ENCODE peak calls at places on chromosome 21, in eight cellular contexts. One of them, this sample, is unnamed.

GRCh38 chr21:46665566-46665965 is 30.1 kb downstream of the PRMT2 start:
- DNase-seq in sigmoid colon: no peak
- DNase-seq in choroid plexus epithelial cell: no peak
- DNase-seq in progenitor cell of endocrine pancreas: no peak
- DNase-seq in cardiac fibroblast: no peak
- DNase-seq in AG04450: no peak
- DNase-seq in astrocyte of the cerebellum: no peak
- DNase-seq in neural crest cell: no peak
- DNase-seq in this sample: no peak

GRCh38 chr21:22881131-22881530 is 1882.9 kb downstream of the NCAM2 start:
- DNase-seq in cardiac fibroblast: no peak
- DNase-seq in sigmoid colon: no peak
- DNase-seq in astrocyte of the cerebellum: no peak
- DNase-seq in progenitor cell of endocrine pancreas: no peak
- DNase-seq in choroid plexus epithelial cell: no peak
- DNase-seq in neural crest cell: no peak
- DNase-seq in AG04450: no peak
- DNase-seq in this sample: no peak

GRCh38 chr21:35437941-35438340 is 388.8 kb upstream of the RUNX1 start:
- DNase-seq in cardiac fibroblast: no peak
- DNase-seq in astrocyte of the cerebellum: no peak
- DNase-seq in neural crest cell: no peak
- DNase-seq in AG04450: no peak
- DNase-seq in sigmoid colon: no peak
- DNase-seq in progenitor cell of endocrine pancreas: no peak
- DNase-seq in choroid plexus epithelial cell: no peak
- DNase-seq in this sample: no peak

GRCh38 chr21:46603228-46603627 is 1.7 kb downstream of the S100B start:
- DNase-seq in AG04450: no peak
- DNase-seq in neural crest cell: no peak
- DNase-seq in cardiac fibroblast: no peak
- DNase-seq in progenitor cell of endocrine pancreas: no peak
- DNase-seq in astrocyte of the cerebellum: no peak
- DNase-seq in choroid plexus epithelial cell: no peak
- DNase-seq in sigmoid colon: no peak
- DNase-seq in this sample: no peak

GRCh38 chr21:23162213-23162946 is 2164.2 kb downstream of the NCAM2 start:
- DNase-seq in astrocyte of the cerebellum: no peak
- DNase-seq in sigmoid colon: no peak
- DNase-seq in cardiac fibroblast: no peak
- DNase-seq in choroid plexus epithelial cell: peak
- DNase-seq in AG04450: no peak
- DNase-seq in neural crest cell: no peak
- DNase-seq in progenitor cell of endocrine pancreas: no peak
- DNase-seq in this sample: no peak

GRCh38 chr21:33659550-33659949 is 17.2 kb downstream of the ITSN1 start:
- DNase-seq in astrocyte of the cerebellum: no peak
- DNase-seq in choroid plexus epithelial cell: no peak
- DNase-seq in sigmoid colon: no peak
- DNase-seq in AG04450: no peak
- DNase-seq in cardiac fibroblast: no peak
- DNase-seq in progenitor cell of endocrine pancreas: no peak
- DNase-seq in neural crest cell: no peak
- DNase-seq in this sample: no peak

GRCh38 chr21:29416268-29416667 is 117.5 kb downstream of the BACH1 start:
- DNase-seq in progenitor cell of endocrine pancreas: no peak
- DNase-seq in AG04450: no peak
- DNase-seq in neural crest cell: no peak
- DNase-seq in sigmoid colon: no peak
- DNase-seq in cardiac fibroblast: no peak
- DNase-seq in astrocyte of the cerebellum: no peak
- DNase-seq in choroid plexus epithelial cell: no peak
- DNase-seq in this sample: no peak

GRCh38 chr21:28754127-28754611 is 238.5 kb downstream of the LTN1 start:
- DNase-seq in choroid plexus epithelial cell: peak
- DNase-seq in progenitor cell of endocrine pancreas: no peak
- DNase-seq in sigmoid colon: peak
- DNase-seq in cardiac fibroblast: peak
- DNase-seq in AG04450: peak
- DNase-seq in neural crest cell: no peak
- DNase-seq in astrocyte of the cerebellum: peak
- DNase-seq in this sample: no peak

DNA sequence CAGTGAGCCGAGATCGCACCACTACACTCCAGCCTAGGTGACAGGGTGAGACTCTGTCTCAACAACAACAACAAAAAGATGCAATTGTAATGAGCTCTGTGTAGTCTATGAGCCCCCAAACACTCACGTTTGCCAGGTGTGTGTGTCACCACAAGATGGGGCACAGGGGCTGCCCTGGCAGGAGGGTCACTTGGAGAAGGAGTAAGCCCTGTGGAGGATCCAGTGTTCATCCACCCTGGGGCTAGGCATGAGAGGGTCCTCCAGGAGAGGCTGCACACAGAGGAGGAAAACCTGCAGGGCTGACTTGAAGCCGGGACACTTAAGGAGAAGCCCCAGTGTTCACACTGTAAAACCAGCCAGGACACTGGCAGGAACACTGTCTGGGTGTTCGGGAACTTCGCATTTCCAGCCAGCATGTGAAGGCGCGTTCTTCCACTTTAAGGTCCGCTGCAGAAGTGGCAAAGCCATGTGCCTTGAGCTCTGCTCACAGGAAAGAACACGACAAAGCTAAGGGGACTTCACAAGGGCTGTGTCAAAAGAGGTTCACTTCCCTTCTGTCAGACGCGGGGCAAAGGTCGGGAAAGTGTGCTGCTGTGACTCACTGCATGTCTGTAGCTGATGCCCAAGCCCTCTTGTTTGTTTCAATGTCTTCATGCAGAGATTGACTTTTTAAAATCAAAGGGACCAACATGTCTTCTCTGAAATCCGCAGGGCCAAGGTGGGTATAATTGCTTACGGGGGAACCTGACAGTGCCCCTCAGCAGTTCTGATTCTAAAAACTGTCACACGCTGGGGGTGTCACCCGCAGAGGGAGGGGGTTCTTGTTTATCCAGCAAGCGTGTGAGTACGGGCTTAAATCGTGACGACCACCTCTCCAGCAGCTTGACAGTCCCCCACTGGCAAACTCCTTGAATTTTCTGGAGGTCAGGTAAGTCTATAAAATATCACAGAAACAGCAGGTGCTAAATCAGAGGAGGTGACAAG is 102.8 kb downstream of the RIPK4 start:
- DNase-seq in AG04450: no peak
- DNase-seq in choroid plexus epithelial cell: peak
- DNase-seq in sigmoid colon: no peak
- DNase-seq in astrocyte of the cerebellum: no peak
- DNase-seq in progenitor cell of endocrine pancreas: no peak
- DNase-seq in neural crest cell: no peak
- DNase-seq in cardiac fibroblast: no peak
- DNase-seq in this sample: no peak
- TF ChIP-seq CTCF in AG04450: no peak
- TF ChIP-seq CTCF in choroid plexus epithelial cell: no peak
- TF ChIP-seq CTCF in sigmoid colon: no peak
- TF ChIP-seq CTCF in astrocyte of the cerebellum: no peak
- TF ChIP-seq CTCF in progenitor cell of endocrine pancreas: peak
- TF ChIP-seq CTCF in neural crest cell: no peak
- TF ChIP-seq CTCF in cardiac fibroblast: no peak
- TF ChIP-seq CTCF in this sample: no peak

DNA sequence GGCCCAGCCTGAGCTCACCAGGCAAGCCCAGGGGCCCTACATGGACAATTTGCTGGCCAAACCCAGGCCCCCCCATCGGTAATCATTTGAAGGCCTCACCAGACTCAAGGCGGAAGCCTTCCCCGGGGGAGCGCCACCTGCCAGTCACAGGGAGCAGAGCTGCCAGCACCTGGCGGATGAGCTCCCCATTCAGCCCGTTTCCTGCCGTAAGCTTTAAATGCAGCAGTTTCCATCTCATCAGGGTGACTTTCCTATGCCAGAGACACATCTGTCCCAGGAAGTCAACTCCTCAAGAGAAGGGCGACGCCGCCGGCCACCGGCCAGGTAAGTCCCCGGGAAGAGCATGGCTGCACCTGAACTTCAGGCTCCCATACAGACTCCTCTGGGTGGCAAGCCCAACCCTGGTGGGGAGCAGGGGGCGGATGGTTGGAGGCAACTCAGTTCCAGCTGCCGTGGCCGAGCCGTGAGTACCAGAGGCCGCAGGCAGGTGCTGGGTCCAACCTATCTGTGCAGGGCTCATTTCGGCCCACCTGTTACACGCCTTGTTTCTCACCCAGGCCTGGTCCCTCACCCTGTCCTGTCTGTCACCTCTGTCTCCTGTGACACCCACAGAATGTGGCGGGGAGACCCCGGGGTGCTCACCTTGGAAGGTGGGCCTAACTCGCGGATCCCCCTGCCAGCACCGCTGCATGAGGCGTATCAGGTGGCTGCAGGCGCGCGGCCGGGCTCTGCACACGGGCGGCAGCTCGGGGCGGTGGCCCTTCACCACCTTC is 20.7 kb downstream of the RIPK4 start:
- DNase-seq in cardiac fibroblast: no peak
- DNase-seq in progenitor cell of endocrine pancreas: no peak
- DNase-seq in AG04450: no peak
- DNase-seq in choroid plexus epithelial cell: no peak
- DNase-seq in neural crest cell: no peak
- DNase-seq in sigmoid colon: no peak
- DNase-seq in astrocyte of the cerebellum: no peak
- DNase-seq in this sample: no peak
- TF ChIP-seq CTCF in cardiac fibroblast: no peak
- TF ChIP-seq CTCF in progenitor cell of endocrine pancreas: no peak
- TF ChIP-seq CTCF in AG04450: no peak
- TF ChIP-seq CTCF in choroid plexus epithelial cell: no peak
- TF ChIP-seq CTCF in neural crest cell: no peak
- TF ChIP-seq CTCF in sigmoid colon: no peak
- TF ChIP-seq CTCF in astrocyte of the cerebellum: no peak
- TF ChIP-seq CTCF in this sample: no peak

GRCh38 chr21:39315603-39316002 is 2.2 kb upstream of the BRWD1 start:
- DNase-seq in cardiac fibroblast: no peak
- DNase-seq in astrocyte of the cerebellum: no peak
- DNase-seq in neural crest cell: no peak
- DNase-seq in choroid plexus epithelial cell: no peak
- DNase-seq in AG04450: no peak
- DNase-seq in sigmoid colon: no peak
- DNase-seq in progenitor cell of endocrine pancreas: no peak
- DNase-seq in this sample: no peak

GRCh38 chr21:39313457-39314154 is at the start of gene BRWD1:
- DNase-seq in AG04450: peak
- DNase-seq in choroid plexus epithelial cell: peak
- DNase-seq in cardiac fibroblast: peak
- DNase-seq in sigmoid colon: peak
- DNase-seq in astrocyte of the cerebellum: peak
- DNase-seq in progenitor cell of endocrine pancreas: peak
- DNase-seq in neural crest cell: peak
- DNase-seq in this sample: peak

GRCh38 chr21:39313042-39313456 is 383 bp downstream of the BRWD1 start:
- DNase-seq in neural crest cell: no peak
- DNase-seq in cardiac fibroblast: peak
- DNase-seq in AG04450: no peak
- DNase-seq in astrocyte of the cerebellum: no peak
- DNase-seq in choroid plexus epithelial cell: no peak
- DNase-seq in sigmoid colon: peak
- DNase-seq in progenitor cell of endocrine pancreas: peak
- DNase-seq in this sample: peak

GRCh38 chr21:39316062-39316461 is 2.6 kb upstream of the BRWD1 start:
- DNase-seq in cardiac fibroblast: no peak
- DNase-seq in AG04450: no peak
- DNase-seq in progenitor cell of endocrine pancreas: no peak
- DNase-seq in neural crest cell: no peak
- DNase-seq in sigmoid colon: no peak
- DNase-seq in choroid plexus epithelial cell: no peak
- DNase-seq in astrocyte of the cerebellum: no peak
- DNase-seq in this sample: no peak

DNA sequence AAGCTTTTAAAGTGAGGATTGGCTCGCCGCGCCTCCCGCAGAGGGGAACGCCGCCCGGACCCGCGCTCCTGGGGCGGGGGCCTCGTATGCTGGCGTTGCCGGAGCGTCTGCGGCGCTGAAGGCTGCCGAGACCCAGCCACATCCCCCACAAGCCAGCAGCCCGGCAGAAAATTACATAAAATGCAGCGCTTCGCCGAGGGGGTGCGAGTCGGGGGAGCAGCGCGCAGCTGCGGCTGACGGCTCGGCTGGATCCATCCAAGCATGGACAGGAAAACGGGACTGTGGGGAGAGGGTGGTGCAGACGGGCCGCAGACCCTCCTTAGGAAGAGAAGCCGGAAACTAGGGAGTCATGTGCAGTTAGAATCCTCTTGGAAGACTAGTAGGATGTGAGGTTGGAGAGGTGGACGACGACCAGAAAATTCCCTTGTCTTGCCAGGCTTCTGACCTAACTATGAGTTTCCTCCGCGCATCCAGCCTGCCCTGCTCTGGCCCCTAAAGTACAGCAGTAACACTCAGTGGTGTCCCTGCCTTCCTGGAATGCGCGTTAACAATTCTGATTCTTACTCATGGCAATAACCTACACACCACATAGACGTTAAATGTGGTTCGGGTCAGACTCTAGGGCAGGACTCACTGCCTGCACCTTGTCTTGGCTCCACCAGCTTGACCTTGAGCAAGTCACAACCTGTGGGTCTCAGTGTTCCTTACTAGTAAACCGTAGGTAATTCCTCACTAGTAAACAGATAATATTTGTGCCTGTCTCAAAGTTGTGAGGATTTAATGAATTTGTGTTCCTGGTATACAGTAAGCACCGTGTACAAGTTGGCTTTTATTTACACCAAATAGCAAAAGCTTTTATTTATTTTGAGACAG is 959 bp upstream of the BRWD1 start:
- DNase-seq in astrocyte of the cerebellum: peak
- DNase-seq in progenitor cell of endocrine pancreas: peak
- DNase-seq in neural crest cell: no peak
- DNase-seq in sigmoid colon: peak
- DNase-seq in choroid plexus epithelial cell: peak
- DNase-seq in cardiac fibroblast: peak
- DNase-seq in AG04450: no peak
- DNase-seq in this sample: peak
- TF ChIP-seq CTCF in astrocyte of the cerebellum: no peak
- TF ChIP-seq CTCF in progenitor cell of endocrine pancreas: no peak
- TF ChIP-seq CTCF in neural crest cell: peak
- TF ChIP-seq CTCF in sigmoid colon: no peak
- TF ChIP-seq CTCF in choroid plexus epithelial cell: no peak
- TF ChIP-seq CTCF in cardiac fibroblast: no peak
- TF ChIP-seq CTCF in AG04450: no peak
- TF ChIP-seq CTCF in this sample: no peak

GRCh38 chr21:17925000-17925610 is 105.9 kb upstream of the C21orf91 start:
- DNase-seq in cardiac fibroblast: peak
- DNase-seq in sigmoid colon: no peak
- DNase-seq in AG04450: peak
- DNase-seq in progenitor cell of endocrine pancreas: peak
- DNase-seq in neural crest cell: peak
- DNase-seq in choroid plexus epithelial cell: peak
- DNase-seq in astrocyte of the cerebellum: no peak
- DNase-seq in this sample: peak

GRCh38 chr21:17930102-17930501 is 110.9 kb upstream of the C21orf91 start:
- DNase-seq in AG04450: no peak
- DNase-seq in sigmoid colon: no peak
- DNase-seq in choroid plexus epithelial cell: no peak
- DNase-seq in cardiac fibroblast: no peak
- DNase-seq in neural crest cell: no peak
- DNase-seq in progenitor cell of endocrine pancreas: no peak
- DNase-seq in astrocyte of the cerebellum: no peak
- DNase-seq in this sample: no peak

GRCh38 chr21:17929514-17929913 is 110.4 kb upstream of the C21orf91 start:
- DNase-seq in cardiac fibroblast: no peak
- DNase-seq in sigmoid colon: no peak
- DNase-seq in AG04450: no peak
- DNase-seq in progenitor cell of endocrine pancreas: no peak
- DNase-seq in choroid plexus epithelial cell: no peak
- DNase-seq in neural crest cell: no peak
- DNase-seq in astrocyte of the cerebellum: no peak
- DNase-seq in this sample: no peak

GRCh38 chr21:17921579-17922530 is 102.7 kb upstream of the C21orf91 start:
- DNase-seq in progenitor cell of endocrine pancreas: no peak
- DNase-seq in AG04450: peak
- DNase-seq in cardiac fibroblast: peak
- DNase-seq in astrocyte of the cerebellum: peak
- DNase-seq in sigmoid colon: no peak
- DNase-seq in neural crest cell: no peak
- DNase-seq in choroid plexus epithelial cell: peak
- DNase-seq in this sample: peak

GRCh38 chr21:17925900-17926299 is 106.7 kb upstream of the C21orf91 start:
- DNase-seq in astrocyte of the cerebellum: no peak
- DNase-seq in choroid plexus epithelial cell: peak
- DNase-seq in progenitor cell of endocrine pancreas: no peak
- DNase-seq in AG04450: no peak
- DNase-seq in cardiac fibroblast: peak
- DNase-seq in neural crest cell: no peak
- DNase-seq in sigmoid colon: no peak
- DNase-seq in this sample: no peak
- TF ChIP-seq CTCF in astrocyte of the cerebellum: peak
- TF ChIP-seq CTCF in choroid plexus epithelial cell: peak
- TF ChIP-seq CTCF in progenitor cell of endocrine pancreas: peak
- TF ChIP-seq CTCF in AG04450: peak
- TF ChIP-seq CTCF in cardiac fibroblast: peak
- TF ChIP-seq CTCF in neural crest cell: peak
- TF ChIP-seq CTCF in sigmoid colon: no peak
- TF ChIP-seq CTCF in this sample: no peak

This sample was measured in gastrocnemius medialis.